ENCODE peak calls at places on chromosomes 7 and 10, in seven cellular contexts. U, D, R, H, K, T and N are unnamed samples.

GRCh38 chr10:1151071-1152033 is 95.2 kb downstream of the WDR37 start:
- DNase-seq in U (no peak), D (no peak), R (no peak), H (no peak), K (peak; percentile 16), T (no peak), N (no peak)

GRCh38 chr10:75111906-75112703 is 649 bp downstream of the SAMD8 start:
- DNase-seq in U (peak; percentile 26), D (peak; percentile 66), R (no peak), H (peak; percentile 54), K (peak; percentile 50), T (peak; percentile 77), N (peak; percentile 45)

GRCh38 chr7:100435401-100436304 is 644 bp downstream of the PPP1R35 start:
- DNase-seq in U (peak; percentile 64), D (peak; percentile 37), R (no peak), H (peak; percentile 38), K (peak; percentile 64), T (peak; percentile 33), N (no peak)

GRCh38 chr10:3502606-3503005 is 282.4 kb downstream of the KLF6 start:
- DNase-seq in U (no peak), D (no peak), R (no peak), H (no peak), K (no peak), T (no peak), N (no peak)

GRCh38 chr7:33773053-33773452 is 132.3 kb upstream of the BMPER start:
- DNase-seq in U (no peak), D (peak; percentile 53), R (no peak), H (no peak), K (no peak), T (peak; percentile 29), N (no peak)

GRCh38 chr7:140327261-140327661 is 71.1 kb downstream of the SLC37A3 start:
- DNase-seq in U (no peak), D (no peak), R (no peak), H (no peak), K (no peak), T (no peak), N (no peak)

GRCh38 chr7:101990811-101991418 is 173.5 kb downstream of the CUX1 start:
- DNase-seq in U (peak; percentile 84), D (no peak), R (no peak), H (no peak), K (no peak), T (no peak), N (no peak)

GRCh38 chr7:116953727-116954442 is 584 bp downstream of the ST7 start:
- DNase-seq in U (peak; percentile 49), D (peak; percentile 91), R (peak; percentile 66), H (peak; percentile 86), K (peak; percentile 51), T (peak; percentile 92), N (peak; percentile 78)

GRCh38 chr7:1290262-1291039 is 57.8 kb downstream of the UNCX start:
- DNase-seq in U (no peak), D (peak; percentile 36), R (no peak), H (peak; percentile 10), K (peak; percentile 29), T (peak; percentile 22), N (no peak)

GRCh38 chr7:150947761-150948680 is 30.1 kb downstream of the KCNH2 start:
- DNase-seq in U (no peak), D (no peak), R (no peak), H (no peak), K (no peak), T (no peak), N (no peak)

GRCh38 chr7:46178685-46179084 is 257.6 kb upstream of the IGFBP3 start:
- DNase-seq in U (no peak), D (peak; percentile 79), R (no peak), H (peak; percentile 57), K (no peak), T (no peak), N (no peak)

GRCh38 chr10:42691361-42692120 is 53.2 kb upstream of the ZNF33B start:
- DNase-seq in U (no peak), D (no peak), R (no peak), H (no peak), K (no peak), T (no peak), N (no peak)

GRCh38 chr10:127736222-127736914 is 617 bp upstream of the FOXI2 start:
- DNase-seq in U (no peak), D (no peak), R (no peak), H (no peak), K (no peak), T (no peak), N (no peak)

GRCh38 chr7:5827755-5828154 is 46.3 kb upstream of the RNF216 start:
- DNase-seq in U (peak; percentile 47), D (peak; percentile 7), R (no peak), H (no peak), K (no peak), T (no peak), N (peak; percentile 7)

GRCh38 chr7:113764401-113765035 is 154.3 kb downstream of the PPP1R3A start:
- DNase-seq in U (no peak), D (no peak), R (no peak), H (peak; percentile 4), K (no peak), T (no peak), N (no peak)

GRCh38 chr7:106442476-106442875 is 157.7 kb upstream of the NAMPT start:
- DNase-seq in U (no peak), D (no peak), R (no peak), H (no peak), K (no peak), T (no peak), N (no peak)

GRCh38 chr7:111082351-111082750 is 8.6 kb upstream of the LRRN3 start:
- DNase-seq in U (no peak), D (peak; percentile 84), R (no peak), H (peak; percentile 57), K (no peak), T (peak; percentile 25), N (peak; percentile 16)

GRCh38 chr10:3525832-3526449 is 259.1 kb downstream of the KLF6 start:
- DNase-seq in U (no peak), D (peak; percentile 98), R (peak; percentile 49), H (peak; percentile 99), K (no peak), T (peak; percentile 99), N (peak; percentile 97)

GRCh38 chr10:12981570-12981969 is 19.9 kb downstream of the CCDC3 start:
- DNase-seq in U (no peak), D (no peak), R (no peak), H (peak; percentile 60), K (no peak), T (peak; percentile 88), N (peak; percentile 25)

GRCh38 chr10:5559642-5560141 is 34.9 kb downstream of the CALML3 start:
- DNase-seq in U (no peak), D (peak; percentile 93), R (no peak), H (peak; percentile 75), K (peak; percentile 5), T (peak; percentile 59), N (peak; percentile 83)

GRCh38 chr7:24949884-24950283 is 30.1 kb downstream of the OSBPL3 start:
- DNase-seq in U (no peak), D (no peak), R (no peak), H (no peak), K (no peak), T (no peak), N (no peak)

GRCh38 chr10:7610017-7610416 is 56.7 kb downstream of the ITIH5 start:
- DNase-seq in U (no peak), D (no peak), R (no peak), H (no peak), K (no peak), T (no peak), N (no peak)

GRCh38 chr10:119189811-119190282 is 11.2 kb upstream of the PRDX3 start:
- DNase-seq in U (peak; percentile 50), D (peak; percentile 30), R (no peak), H (peak; percentile 98), K (no peak), T (peak; percentile 87), N (peak; percentile 98)

GRCh38 chr10:69958232-69958902 is 94.3 kb upstream of the MACROH2A2 start:
- DNase-seq in U (peak; percentile 59), D (peak; percentile 65), R (peak; percentile 33), H (peak; percentile 55), K (peak; percentile 27), T (peak; percentile 60), N (peak; percentile 59)

GRCh38 chr7:2217716-2218443 is 14.9 kb downstream of the MAD1L1 start:
- DNase-seq in U (no peak), D (peak; percentile 16), R (no peak), H (peak; percentile 21), K (no peak), T (no peak), N (peak; percentile 30)

GRCh38 chr10:79322616-79323566 is 24.4 kb upstream of the PPIF start:
- DNase-seq in U (no peak), D (peak; percentile 94), R (no peak), H (peak; percentile 90), K (peak; percentile 55), T (peak; percentile 87), N (peak; percentile 81)

GRCh38 chr10:127694580-127695193 is 42.3 kb upstream of the FOXI2 start:
- DNase-seq in U (peak; percentile 41), D (no peak), R (peak; percentile 9), H (no peak), K (no peak), T (no peak), N (no peak)

GRCh38 chr10:101655581-101655980 is 39.4 kb downstream of the FBXW4 start:
- DNase-seq in U (no peak), D (peak; percentile 42), R (no peak), H (no peak), K (no peak), T (no peak), N (peak; percentile 27)

GRCh38 chr10:33336606-33337334 is 2.3 kb upstream of the NRP1 start:
- DNase-seq in U (no peak), D (no peak), R (no peak), H (peak; percentile 58), K (no peak), T (no peak), N (no peak)

GRCh38 chr10:125121003-125121402 is 39.4 kb downstream of the CTBP2 start:
- DNase-seq in U (no peak), D (no peak), R (no peak), H (no peak), K (no peak), T (no peak), N (no peak)

GRCh38 chr10:62687230-62687748 is 117.2 kb upstream of the ADO start:
- DNase-seq in U (no peak), D (peak; percentile 44), R (no peak), H (peak; percentile 27), K (no peak), T (no peak), N (peak; percentile 1)